ENCODE peak calls at places on chromosomes 5 and 9, in four cellular contexts. One of them, this sample, is unnamed.

GRCh38 chr9:78296208-78296892 is 575 bp upstream of the PSAT1 start:
- DNase-seq in H1: no peak
- DNase-seq in K562: no peak
- DNase-seq in HepG2: peak
- DNase-seq in this sample: peak

GRCh38 chr9:92650839-92651621 is 18.9 kb downstream of the IPPK start:
- DNase-seq in HepG2: no peak
- DNase-seq in K562: no peak
- DNase-seq in H1: no peak
- DNase-seq in this sample: no peak

GRCh38 chr5:151476054-151476453 is 28.7 kb downstream of the SLC36A1 start:
- DNase-seq in H1: no peak
- DNase-seq in HepG2: no peak
- DNase-seq in K562: no peak
- DNase-seq in this sample: no peak

GRCh38 chr5:143119301-143119769 is 284.2 kb downstream of the NR3C1 start:
- DNase-seq in HepG2: no peak
- DNase-seq in K562: no peak
- DNase-seq in H1: no peak
- DNase-seq in this sample: no peak

GRCh38 chr5:54087436-54087835 is 222.9 kb downstream of the ARL15 start:
- DNase-seq in K562: no peak
- DNase-seq in H1: no peak
- DNase-seq in HepG2: no peak
- DNase-seq in this sample: peak

GRCh38 chr5:155147222-155147621 is 133.7 kb downstream of the KIF4B start:
- DNase-seq in H1: no peak
- DNase-seq in K562: peak
- DNase-seq in HepG2: no peak
- DNase-seq in this sample: peak

GRCh38 chr9:93587651-93588347 is 11.4 kb downstream of the PHF2 start:
- DNase-seq in K562: peak
- DNase-seq in HepG2: no peak
- DNase-seq in H1: no peak
- DNase-seq in this sample: no peak

GRCh38 chr5:180636016-180636402 is 13.4 kb downstream of the FLT4 start:
- DNase-seq in K562: no peak
- DNase-seq in HepG2: no peak
- DNase-seq in H1: no peak
- DNase-seq in this sample: no peak

GRCh38 chr9:562330-562729 is 279.2 kb upstream of the DMRT1 start:
- DNase-seq in H1: no peak
- DNase-seq in HepG2: no peak
- DNase-seq in K562: no peak
- DNase-seq in this sample: no peak

GRCh38 chr9:87543251-87543650 is 45.6 kb downstream of the DAPK1 start:
- DNase-seq in H1: no peak
- DNase-seq in K562: no peak
- DNase-seq in HepG2: no peak
- DNase-seq in this sample: peak

GRCh38 chr9:87599901-87600610 is 102.4 kb downstream of the DAPK1 start:
- DNase-seq in HepG2: peak
- DNase-seq in H1: no peak
- DNase-seq in K562: peak
- DNase-seq in this sample: peak

GRCh38 chr5:170028124-170028523 is 47.8 kb upstream of the INSYN2B start:
- DNase-seq in K562: no peak
- DNase-seq in HepG2: no peak
- DNase-seq in H1: no peak
- DNase-seq in this sample: no peak

GRCh38 chr5:148687427-148687826 is 33.1 kb upstream of the HTR4 start:
- DNase-seq in K562: peak
- DNase-seq in H1: peak
- DNase-seq in HepG2: peak
- DNase-seq in this sample: peak

GRCh38 chr9:104635471-104635870 is 17.5 kb upstream of the OR13C9 start:
- DNase-seq in K562: no peak
- DNase-seq in H1: no peak
- DNase-seq in HepG2: no peak
- DNase-seq in this sample: no peak

GRCh38 chr5:29016067-29016466 is 1977.7 kb upstream of the CDH9 start:
- DNase-seq in H1: no peak
- DNase-seq in K562: no peak
- DNase-seq in HepG2: no peak
- DNase-seq in this sample: no peak

GRCh38 chr9:115267788-115268187 is 149.8 kb upstream of the TNC start:
- DNase-seq in HepG2: no peak
- DNase-seq in K562: no peak
- DNase-seq in H1: no peak
- DNase-seq in this sample: no peak

GRCh38 chr5:95709967-95710650 is 21.0 kb upstream of the RHOBTB3 start:
- DNase-seq in H1: no peak
- DNase-seq in HepG2: peak
- DNase-seq in K562: peak
- DNase-seq in this sample: no peak

DNA sequence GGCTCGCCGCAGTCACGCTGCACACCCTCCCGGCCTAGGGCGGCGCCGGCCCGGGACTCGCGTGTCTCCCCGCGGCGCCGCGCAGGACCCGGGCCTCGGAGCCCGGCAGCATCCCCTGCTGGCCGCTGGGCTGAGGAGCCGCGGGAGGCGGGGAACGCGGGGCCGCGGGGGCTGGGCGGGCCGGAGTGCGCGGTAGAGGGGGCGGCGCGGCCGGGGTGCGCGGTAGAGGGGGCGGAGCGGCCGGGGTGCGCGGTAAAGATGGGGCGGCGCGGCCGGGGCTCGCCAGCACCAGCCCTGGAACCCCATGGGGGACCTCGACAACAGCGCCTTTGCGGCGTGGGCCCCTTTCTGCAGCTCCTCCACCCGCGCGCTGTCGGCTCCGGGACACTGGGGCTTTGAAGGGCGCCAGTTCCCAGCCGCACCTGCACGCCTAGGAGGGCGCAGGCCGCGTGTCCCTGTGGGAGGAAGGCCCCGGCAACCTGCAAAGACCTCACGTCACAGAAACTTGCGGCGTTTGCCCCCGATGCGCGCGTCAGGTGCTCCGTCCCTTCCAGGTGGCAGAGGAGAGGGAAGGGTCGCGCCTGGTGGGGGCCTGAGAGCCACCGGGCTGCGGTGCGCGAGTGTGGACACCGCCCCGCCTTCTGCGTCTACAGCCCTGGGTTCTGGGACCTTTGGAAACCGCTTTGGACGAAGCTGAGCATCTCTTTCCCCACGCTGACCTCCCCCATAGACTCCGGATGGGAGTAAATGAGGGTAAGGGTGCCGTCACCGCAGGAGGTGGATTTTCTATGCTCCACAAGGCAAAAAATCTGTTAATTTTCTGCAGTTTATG is 49.6 kb downstream of the NSUN2 start:
- DNase-seq in HepG2: no peak
- DNase-seq in H1: no peak
- DNase-seq in K562: peak
- DNase-seq in this sample: no peak
- TF ChIP-seq JUN in HepG2: no peak
- TF ChIP-seq JUN in H1: no peak
- TF ChIP-seq JUN in K562: no peak
- TF ChIP-seq JUN in this sample: no peak

GRCh38 chr9:96163712-96164111 is 138.3 kb downstream of the HSD17B3 start:
- DNase-seq in K562: no peak
- DNase-seq in H1: no peak
- DNase-seq in HepG2: no peak
- DNase-seq in this sample: no peak
- H3K9ac ChIP-seq in K562: no peak
- H3K9ac ChIP-seq in H1: no peak
- H3K9ac ChIP-seq in HepG2: no peak
- H3K9ac ChIP-seq in this sample: no peak

DNA sequence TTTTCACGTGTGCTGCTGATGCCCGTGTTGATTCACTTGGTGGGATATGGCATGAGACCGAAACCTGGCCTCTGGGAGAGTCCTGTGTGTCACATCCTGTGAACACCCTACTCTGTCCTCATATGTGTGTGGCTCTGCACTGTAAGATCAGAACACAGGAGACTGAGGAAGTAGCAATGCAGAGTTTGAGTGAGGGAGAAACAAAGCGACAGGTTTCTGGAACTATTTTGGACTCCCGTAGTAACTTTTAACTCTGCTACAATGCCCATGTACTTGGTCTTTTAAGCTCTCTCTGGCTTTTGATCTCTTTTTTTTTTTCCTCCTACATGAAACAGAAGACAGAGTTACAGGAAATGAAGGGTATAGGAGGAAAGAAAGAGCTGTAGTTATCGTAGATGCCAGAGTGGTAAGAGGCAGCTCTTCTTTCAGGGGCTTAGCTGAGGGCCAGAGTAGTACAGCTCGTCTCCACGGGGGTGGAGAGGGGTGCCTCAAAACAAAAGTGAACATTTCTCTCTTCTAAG is 26.6 kb downstream of the GRAMD2B start:
- DNase-seq in HepG2: no peak
- DNase-seq in K562: peak
- DNase-seq in H1: no peak
- DNase-seq in this sample: peak
- TF ChIP-seq JUN in HepG2: no peak
- TF ChIP-seq JUN in K562: no peak
- TF ChIP-seq JUN in H1: no peak
- TF ChIP-seq JUN in this sample: no peak

GRCh38 chr9:89961616-89962341 is 357.0 kb downstream of the GADD45G start:
- DNase-seq in K562: no peak
- DNase-seq in HepG2: no peak
- DNase-seq in H1: no peak
- DNase-seq in this sample: no peak
- H3K9ac ChIP-seq in K562: no peak
- H3K9ac ChIP-seq in HepG2: no peak
- H3K9ac ChIP-seq in H1: no peak
- H3K9ac ChIP-seq in this sample: no peak

DNA sequence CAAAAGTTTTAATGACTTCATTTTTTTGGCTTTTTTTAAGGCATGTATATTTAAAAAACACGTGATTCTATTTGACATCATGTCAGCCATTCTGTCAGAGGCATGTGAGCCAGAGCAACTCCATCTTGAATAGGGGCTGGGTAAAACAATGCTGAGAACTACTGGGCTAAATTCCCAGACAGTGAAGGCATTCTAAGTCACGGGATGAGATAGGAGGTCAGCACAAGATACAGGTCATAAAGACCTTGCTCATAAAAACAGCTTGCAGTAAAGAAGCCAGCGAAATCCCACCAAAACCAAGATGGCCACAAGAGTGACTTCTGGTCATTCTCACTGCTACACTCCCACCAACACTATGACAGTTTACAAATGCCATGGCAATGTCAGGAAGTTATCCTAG is 1000.6 kb upstream of the DMAC1 start:
- DNase-seq in K562: no peak
- DNase-seq in H1: no peak
- DNase-seq in HepG2: no peak
- DNase-seq in this sample: no peak
- TF ChIP-seq JUN in K562: no peak
- TF ChIP-seq JUN in H1: no peak
- TF ChIP-seq JUN in HepG2: no peak
- TF ChIP-seq JUN in this sample: no peak

GRCh38 chr5:41869739-41870620 is at the start of gene OXCT1:
- DNase-seq in HepG2: peak
- DNase-seq in K562: peak
- DNase-seq in H1: peak
- DNase-seq in this sample: peak

GRCh38 chr5:41871866-41872265 is 1.6 kb upstream of the OXCT1 start:
- DNase-seq in HepG2: no peak
- DNase-seq in H1: no peak
- DNase-seq in K562: no peak
- DNase-seq in this sample: peak

GRCh38 chr5:41869150-41869738 is 981 bp downstream of the OXCT1 start:
- DNase-seq in H1: no peak
- DNase-seq in HepG2: no peak
- DNase-seq in K562: peak
- DNase-seq in this sample: peak

GRCh38 chr5:41874512-41875060 is 4.4 kb upstream of the OXCT1 start:
- DNase-seq in H1: no peak
- DNase-seq in K562: no peak
- DNase-seq in HepG2: no peak
- DNase-seq in this sample: no peak

GRCh38 chr5:41870621-41871048 is 410 bp upstream of the OXCT1 start:
- DNase-seq in HepG2: no peak
- DNase-seq in K562: no peak
- DNase-seq in H1: no peak
- DNase-seq in this sample: peak
- H3K9ac ChIP-seq in HepG2: peak
- H3K9ac ChIP-seq in K562: peak
- H3K9ac ChIP-seq in H1: no peak
- H3K9ac ChIP-seq in this sample: peak

GRCh38 chr9:112112941-112113399 is 62.1 kb downstream of the SUSD1 start:
- DNase-seq in H1: peak
- DNase-seq in K562: no peak
- DNase-seq in HepG2: peak
- DNase-seq in this sample: no peak
- TF ChIP-seq JUN in H1: no peak
- TF ChIP-seq JUN in K562: no peak
- TF ChIP-seq JUN in HepG2: no peak
- TF ChIP-seq JUN in this sample: no peak

DNA sequence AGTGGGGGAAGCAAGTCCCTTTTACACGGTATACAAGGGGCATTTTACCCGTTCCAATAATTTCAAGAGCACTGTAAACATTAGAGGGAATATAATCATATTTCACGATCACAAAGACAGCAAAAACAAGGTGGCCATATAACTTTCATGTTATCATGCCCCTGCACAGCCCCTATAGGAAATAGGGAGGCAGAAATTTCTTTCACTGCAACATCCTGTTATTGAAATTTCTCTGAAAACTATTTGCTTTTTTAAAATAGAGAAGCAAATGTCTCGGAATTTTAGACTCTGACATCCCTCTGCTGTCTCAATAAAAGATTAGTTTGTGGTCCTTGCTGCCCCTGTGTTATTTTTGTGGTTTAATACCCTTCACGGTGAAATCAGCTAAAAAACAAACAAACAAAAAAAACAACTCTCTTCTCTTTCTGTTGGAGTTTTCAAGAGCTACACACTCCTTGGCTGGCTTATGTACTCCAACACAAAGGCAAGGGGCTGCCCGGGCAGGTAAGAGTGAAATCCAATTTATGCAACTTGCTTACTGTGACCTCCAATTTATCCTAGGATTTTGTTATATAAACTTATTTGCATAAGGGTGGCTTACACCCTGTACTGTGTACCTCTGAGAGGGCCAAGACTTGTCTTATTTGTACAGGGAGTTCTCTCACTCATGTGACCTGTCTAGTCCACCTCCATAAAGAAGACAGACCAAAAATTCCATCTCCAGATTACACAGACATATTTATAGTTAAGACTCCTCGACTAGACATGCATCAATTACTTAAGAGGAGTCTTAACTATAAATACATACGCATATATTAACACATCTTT is 223.6 kb downstream of the MLLT3 start:
- DNase-seq in HepG2: no peak
- DNase-seq in H1: no peak
- DNase-seq in K562: no peak
- DNase-seq in this sample: peak
- H3K9ac ChIP-seq in HepG2: no peak
- H3K9ac ChIP-seq in H1: no peak
- H3K9ac ChIP-seq in K562: no peak
- H3K9ac ChIP-seq in this sample: no peak

This sample was measured in endothelial cell of umbilical vein.